ENCODE peak calls at places on chromosomes 16 and 17, in seven cellular contexts. P, Q, E, M, R, K and X are unnamed samples.
A peak's percentile ranks its signal among the peaks of the same experiment; 100 is the strongest.

GRCh38 chr16:75555213-75555706 is 792 bp downstream of the TMEM231 start:
- DNase-seq in P (peak; percentile 73), Q (peak; percentile 93), E (peak; percentile 88), M (peak; percentile 84), R (peak; percentile 56), K (no peak), X (no peak)

GRCh38 chr17:81551458-81552243 is 502 bp downstream of the FAAP100 start:
- DNase-seq in P (no peak), Q (peak; percentile 49), E (peak; percentile 22), M (peak; percentile 46), R (no peak), K (no peak), X (no peak)

GRCh38 chr17:3571043-3571900 is 13.7 kb upstream of the TRPV3 start:
- DNase-seq in P (no peak), Q (no peak), E (no peak), M (no peak), R (no peak), K (no peak), X (no peak)

GRCh38 chr17:77381185-77381700 is 240.5 kb downstream of the SEC14L1 start:
- DNase-seq in P (no peak), Q (no peak), E (no peak), M (no peak), R (no peak), K (no peak), X (no peak)

GRCh38 chr17:31843382-31843780 is 15.7 kb downstream of the COPRS start:
- DNase-seq in P (no peak), Q (no peak), E (no peak), M (no peak), R (no peak), K (no peak), X (no peak)

GRCh38 chr17:40596261-40596919 is 31.1 kb upstream of the CCR7 start:
- DNase-seq in P (no peak), Q (no peak), E (no peak), M (no peak), R (no peak), K (no peak), X (no peak)

GRCh38 chr16:57774886-57775285 is 27.4 kb downstream of the KIFC3 start:
- DNase-seq in P (no peak), Q (no peak), E (no peak), M (no peak), R (no peak), K (no peak), X (no peak)

GRCh38 chr16:85029413-85029794 is 1.8 kb downstream of the KIAA0513 start:
- DNase-seq in P (peak; percentile 76), Q (no peak), E (peak; percentile 87), M (no peak), R (no peak), K (peak; percentile 22), X (no peak)

GRCh38 chr17:48486557-48486956 is 44.3 kb downstream of the HOXB1 start:
- DNase-seq in P (no peak), Q (peak; percentile 16), E (peak; percentile 93), M (no peak), R (no peak), K (no peak), X (no peak)

GRCh38 chr17:71361691-71362450 is 758.9 kb upstream of the SOX9 start:
- DNase-seq in P (no peak), Q (no peak), E (no peak), M (no peak), R (no peak), K (no peak), X (no peak)

GRCh38 chr17:33927732-33928133 is 327.4 kb upstream of the CCL2 start:
- DNase-seq in P (no peak), Q (peak; percentile 36), E (peak; percentile 21), M (no peak), R (no peak), K (no peak), X (no peak)

DNA sequence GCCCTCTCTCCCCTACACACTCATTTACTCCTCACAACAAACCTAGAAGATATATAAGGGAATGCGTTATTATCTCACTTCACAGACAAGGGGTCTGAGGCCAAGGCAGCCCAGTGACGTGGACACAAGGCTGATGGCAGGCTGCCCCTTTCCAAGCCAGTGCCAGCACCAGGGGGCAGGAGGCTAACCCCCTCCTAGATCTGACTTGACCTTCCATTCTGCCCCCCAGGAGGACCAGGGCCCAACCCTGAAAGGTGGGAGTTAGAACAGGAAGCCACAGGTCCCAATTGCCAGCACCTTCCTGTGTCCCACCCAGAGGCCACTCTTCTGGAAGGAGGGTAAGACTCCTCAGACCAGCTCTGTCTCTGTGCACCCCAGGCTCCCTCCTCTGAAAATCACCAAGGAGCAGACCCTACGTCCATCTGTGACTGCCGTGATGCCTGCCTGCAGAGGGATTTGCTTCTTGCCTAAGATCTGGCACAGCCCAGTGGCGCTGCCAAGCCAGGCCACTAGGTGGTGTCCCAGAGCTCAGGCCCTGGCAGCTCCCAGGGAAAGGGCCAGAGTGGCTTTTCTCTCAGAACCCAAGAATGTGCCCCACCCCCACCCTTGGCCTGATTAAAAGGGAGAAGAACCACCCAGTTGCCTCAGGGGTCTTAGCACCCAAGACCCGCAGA is 42.4 kb upstream of the MRPS23 start:
- DNase-seq in P (peak; percentile 79), Q (peak; percentile 91), E (peak; percentile 97), M (peak; percentile 89), R (peak; percentile 90), K (peak; percentile 81), X (peak; percentile 77)
- TF ChIP-seq CTCF in P (peak; percentile 85), Q (peak; percentile 97), E (peak; percentile 99), M (peak; percentile 93), R (peak; percentile 94), K (peak; percentile 100), X (peak; percentile 99)

DNA sequence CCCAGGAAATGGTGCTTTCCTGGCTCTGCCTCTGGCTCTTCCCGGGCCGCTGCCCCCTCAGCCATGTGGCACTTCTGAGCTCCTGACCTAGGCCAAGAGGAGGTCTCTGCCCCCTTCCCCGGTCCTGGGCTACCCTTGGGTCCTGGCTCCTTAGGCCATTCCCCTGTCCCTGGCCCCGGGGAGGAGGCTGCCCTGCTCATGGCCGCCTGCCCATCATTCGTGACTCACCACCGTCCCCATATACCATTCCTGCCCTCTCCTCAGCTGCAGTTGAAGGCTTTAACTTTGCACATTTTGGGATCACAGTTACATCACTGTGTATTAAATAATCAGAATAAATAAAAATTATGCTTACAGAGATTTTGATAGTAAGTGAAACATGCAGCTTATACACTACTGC is 69.0 kb downstream of the GRIN2A start:
- DNase-seq in P (no peak), Q (no peak), E (no peak), M (no peak), R (no peak), K (no peak), X (no peak)
- TF ChIP-seq CTCF in P (no peak), Q (no peak), E (no peak), M (no peak), R (no peak), K (no peak), X (no peak)

DNA sequence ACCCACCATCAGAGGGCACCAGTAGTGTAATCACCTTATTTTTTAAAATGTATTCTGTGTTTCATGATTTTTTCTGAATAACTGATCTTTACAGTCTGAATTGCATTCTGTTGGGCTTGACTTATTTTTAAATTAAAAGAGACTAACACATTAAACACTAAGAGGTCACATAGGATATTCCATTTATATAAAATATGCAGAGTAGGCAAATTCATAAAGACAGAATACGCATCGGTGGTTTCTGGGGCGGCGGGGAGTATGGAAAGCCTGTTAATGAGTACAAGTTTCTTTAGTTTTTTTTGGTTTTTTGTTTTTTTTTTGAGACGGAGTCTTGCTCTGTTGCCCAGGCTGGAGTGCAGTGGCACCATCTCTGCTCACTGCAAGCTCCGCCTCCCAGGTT is 366.3 kb downstream of the WWOX start:
- DNase-seq in P (no peak), Q (no peak), E (no peak), M (no peak), R (no peak), K (no peak), X (no peak)
- TF ChIP-seq CTCF in P (no peak), Q (no peak), E (no peak), M (no peak), R (no peak), K (no peak), X (no peak)

GRCh38 chr16:1095450-1096163 is 437 bp downstream of the C1QTNF8 start:
- DNase-seq in P (no peak), Q (no peak), E (no peak), M (no peak), R (no peak), K (no peak), X (no peak)
- TF ChIP-seq CTCF in P (no peak), Q (no peak), E (no peak), M (no peak), R (no peak), K (no peak), X (no peak)

GRCh38 chr17:72388765-72389473 is 268.1 kb downstream of the SOX9 start:
- DNase-seq in P (no peak), Q (no peak), E (peak; percentile 89), M (no peak), R (no peak), K (no peak), X (no peak)
- TF ChIP-seq CTCF in P (no peak), Q (no peak), E (peak; percentile 62), M (no peak), R (no peak), K (no peak), X (no peak)

GRCh38 chr16:27223226-27223610 is 19.9 kb downstream of the KDM8 start:
- DNase-seq in P (no peak), Q (no peak), E (no peak), M (no peak), R (no peak), K (no peak), X (no peak)
- TF ChIP-seq CTCF in P (no peak), Q (no peak), E (no peak), M (no peak), R (no peak), K (peak; percentile 38), X (no peak)